ENCODE peak calls at places on chromosomes 7 and 10, in seven cellular contexts. L, W, S, I, P, U and Z are unnamed samples.
A peak's percentile ranks its signal among the peaks of the same experiment; 100 is the strongest.

GRCh38 chr7:30596721-30597120 is 2.0 kb downstream of the GARS1 start:
- DNase-seq in U (no peak), L (no peak), I (no peak), W (no peak), S (no peak), P (no peak), Z (no peak)

GRCh38 chr7:127107601-127108007 is 145.1 kb downstream of the GRM8 start:
- DNase-seq in L (no peak), S (peak; percentile 38), W (peak; percentile 41), U (peak; percentile 55), I (no peak), P (no peak), Z (peak; percentile 72)

GRCh38 chr7:22809902-22810642 is 12.6 kb downstream of the TOMM7 start:
- DNase-seq in L (no peak), I (no peak), W (no peak), P (no peak), S (no peak), U (no peak), Z (no peak)

GRCh38 chr7:16556359-16556758 is 29.7 kb downstream of the LRRC72 start:
- DNase-seq in U (no peak), I (no peak), W (no peak), P (no peak), L (no peak), S (no peak), Z (no peak)

GRCh38 chr10:76665029-76665428 is 972.6 kb downstream of the KCNMA1 start:
- DNase-seq in U (no peak), W (no peak), I (no peak), S (no peak), L (no peak), P (no peak), Z (no peak)

GRCh38 chr10:119542990-119543813 is 683 bp upstream of the RGS10 start:
- DNase-seq in P (no peak), L (no peak), I (peak; percentile 78), W (peak; percentile 61), S (peak; percentile 66), U (peak; percentile 62), Z (peak; percentile 47)

GRCh38 chr7:151304856-151305255 is 36.8 kb upstream of the NUB1 start:
- DNase-seq in P (no peak), S (no peak), U (no peak), W (no peak), I (no peak), L (no peak), Z (no peak)

GRCh38 chr7:36036590-36036989 is 116.5 kb upstream of the EEPD1 start:
- DNase-seq in P (no peak), W (no peak), U (no peak), S (no peak), L (no peak), I (no peak), Z (peak; percentile 37)

GRCh38 chr7:147722119-147722518 is 868.4 kb upstream of the C7orf33 start:
- DNase-seq in I (no peak), P (no peak), W (no peak), L (no peak), S (no peak), U (no peak), Z (no peak)

GRCh38 chr7:30708983-30709382 is 26.7 kb upstream of the CRHR2 start:
- DNase-seq in U (no peak), S (no peak), P (peak; percentile 1), L (no peak), I (no peak), W (no peak), Z (no peak)

GRCh38 chr10:43437141-43437860 is 390 bp downstream of the ZNF487 start:
- DNase-seq in I (no peak), U (no peak), W (peak; percentile 20), P (no peak), S (no peak), L (no peak), Z (no peak)

GRCh38 chr10:34049469-34049868 is 715.0 kb upstream of the NRP1 start:
- DNase-seq in L (no peak), S (no peak), I (no peak), W (no peak), U (no peak), P (no peak), Z (no peak)

GRCh38 chr7:106744507-106745180 is 83.7 kb upstream of the CCDC71L start:
- DNase-seq in S (no peak), U (no peak), W (no peak), P (no peak), L (no peak), I (no peak), Z (no peak)

GRCh38 chr10:29642996-29643395 is 8.2 kb upstream of the SVIL start:
- DNase-seq in U (no peak), W (no peak), L (no peak), I (no peak), S (no peak), P (no peak), Z (no peak)

GRCh38 chr10:70379581-70380176 is 2.7 kb downstream of the LRRC20 start:
- DNase-seq in S (no peak), I (no peak), P (no peak), U (peak; percentile 38), W (no peak), L (no peak), Z (no peak)

GRCh38 chr7:45923818-45924217 is 2.7 kb upstream of the IGFBP3 start:
- DNase-seq in I (no peak), L (no peak), U (no peak), W (no peak), P (no peak), S (no peak), Z (no peak)

GRCh38 chr10:61888744-61889143 is 12.8 kb upstream of the ARID5B start:
- DNase-seq in W (no peak), S (no peak), L (no peak), P (no peak), I (no peak), U (no peak), Z (no peak)

GRCh38 chr7:135877799-135878198 is 99.4 kb downstream of the MTPN start:
- DNase-seq in L (no peak), P (no peak), S (no peak), U (no peak), I (no peak), W (peak; percentile 79), Z (no peak)

GRCh38 chr7:550881-551614 is 31.4 kb upstream of the PDGFA start:
- DNase-seq in S (no peak), W (no peak), P (no peak), U (no peak), I (peak; percentile 46), L (no peak), Z (no peak)

GRCh38 chr10:100006241-100006886 is 3.4 kb downstream of the DNMBP start:
- DNase-seq in S (no peak), W (peak; percentile 91), U (no peak), P (no peak), I (no peak), L (peak; percentile 9), Z (no peak)

GRCh38 chr10:91513598-91513997 is 103.5 kb downstream of the HECTD2 start:
- DNase-seq in U (no peak), L (no peak), W (no peak), S (no peak), P (no peak), I (no peak), Z (no peak)

GRCh38 chr7:148894596-148894995 is 10.5 kb upstream of the EZH2 start:
- DNase-seq in L (no peak), I (no peak), W (no peak), U (no peak), S (no peak), P (no peak), Z (no peak)

GRCh38 chr7:120395526-120396019 is 122.6 kb downstream of the KCND2 start:
- DNase-seq in P (no peak), I (no peak), W (no peak), S (no peak), U (no peak), L (no peak), Z (no peak)

GRCh38 chr10:90769946-90770841 is 87.6 kb downstream of the HTR7 start:
- DNase-seq in W (no peak), U (no peak), L (no peak), I (no peak), P (no peak), S (no peak), Z (no peak)

GRCh38 chr10:22831586-22831985 is 96.3 kb upstream of the ARMC3 start:
- DNase-seq in S (no peak), L (no peak), I (no peak), U (no peak), P (no peak), W (no peak), Z (no peak)

GRCh38 chr10:6163364-6164270 is 39.1 kb upstream of the PFKFB3 start:
- DNase-seq in W (peak; percentile 87), U (peak; percentile 96), P (no peak), L (no peak), S (peak; percentile 94), I (peak; percentile 93), Z (peak; percentile 90)

GRCh38 chr10:80075781-80076180 is 2.7 kb upstream of the TMEM254 start:
- DNase-seq in S (no peak), U (no peak), P (no peak), L (no peak), W (peak; percentile 40), I (no peak), Z (no peak)

GRCh38 chr7:101537205-101537604 is 91.9 kb downstream of the MYL10 start:
- DNase-seq in P (no peak), S (no peak), U (no peak), L (no peak), I (peak; percentile 69), W (no peak), Z (no peak)

GRCh38 chr10:104300736-104301292 is 31.8 kb downstream of the GSTO2 start:
- DNase-seq in P (peak; percentile 84), L (peak; percentile 91), S (peak; percentile 65), U (no peak), W (peak; percentile 84), I (peak; percentile 87), Z (peak; percentile 32)